ENCODE peak calls at places on chromosomes 5 and 9, in seven cellular contexts. One of them, this sample, is unnamed.

GRCh38 chr5:38755171-38755570 is 90.6 kb upstream of the OSMR start:
- DNase-seq in IMR-90: peak
- DNase-seq in H7: no peak
- DNase-seq in cardiac muscle cell: no peak
- DNase-seq in lung: no peak
- DNase-seq in tibial artery: no peak
- DNase-seq in lower leg skin: no peak
- DNase-seq in this sample: peak

GRCh38 chr9:135671591-135672041 is 8.5 kb downstream of the LCN9 start:
- DNase-seq in IMR-90: no peak
- DNase-seq in H7: peak
- DNase-seq in cardiac muscle cell: peak
- DNase-seq in lung: no peak
- DNase-seq in tibial artery: no peak
- DNase-seq in lower leg skin: no peak
- DNase-seq in this sample: no peak

GRCh38 chr5:133244242-133244641 is 192.4 kb downstream of the HSPA4 start:
- DNase-seq in IMR-90: peak
- DNase-seq in H7: no peak
- DNase-seq in cardiac muscle cell: no peak
- DNase-seq in lung: no peak
- DNase-seq in tibial artery: no peak
- DNase-seq in lower leg skin: no peak
- DNase-seq in this sample: peak

GRCh38 chr5:57577432-57578175 is 95.0 kb upstream of the ACTBL2 start:
- DNase-seq in IMR-90: no peak
- DNase-seq in H7: no peak
- DNase-seq in cardiac muscle cell: no peak
- DNase-seq in lung: no peak
- DNase-seq in tibial artery: no peak
- DNase-seq in lower leg skin: no peak
- DNase-seq in this sample: no peak

GRCh38 chr9:130986311-130986940 is 22.5 kb upstream of the LAMC3 start:
- DNase-seq in IMR-90: no peak
- DNase-seq in H7: peak
- DNase-seq in cardiac muscle cell: no peak
- DNase-seq in lung: no peak
- DNase-seq in tibial artery: no peak
- DNase-seq in lower leg skin: no peak
- DNase-seq in this sample: no peak

GRCh38 chr5:82975812-82976211 is 101.4 kb downstream of the TMEM167A start:
- DNase-seq in IMR-90: no peak
- DNase-seq in H7: no peak
- DNase-seq in cardiac muscle cell: no peak
- DNase-seq in lung: no peak
- DNase-seq in tibial artery: no peak
- DNase-seq in lower leg skin: no peak
- DNase-seq in this sample: peak

GRCh38 chr9:134440636-134441226 is 114.5 kb downstream of the RXRA start:
- DNase-seq in IMR-90: no peak
- DNase-seq in H7: no peak
- DNase-seq in cardiac muscle cell: no peak
- DNase-seq in lung: no peak
- DNase-seq in tibial artery: no peak
- DNase-seq in lower leg skin: no peak
- DNase-seq in this sample: no peak

GRCh38 chr9:13410566-13411031 is 131.1 kb upstream of the MPDZ start:
- DNase-seq in IMR-90: no peak
- DNase-seq in H7: no peak
- DNase-seq in cardiac muscle cell: no peak
- DNase-seq in lung: no peak
- DNase-seq in tibial artery: no peak
- DNase-seq in lower leg skin: no peak
- DNase-seq in this sample: no peak

GRCh38 chr5:151469992-151470391 is 22.6 kb downstream of the SLC36A1 start:
- DNase-seq in IMR-90: no peak
- DNase-seq in H7: no peak
- DNase-seq in cardiac muscle cell: no peak
- DNase-seq in lung: no peak
- DNase-seq in tibial artery: no peak
- DNase-seq in lower leg skin: no peak
- DNase-seq in this sample: no peak

GRCh38 chr5:25544652-25545249 is 900.0 kb upstream of the CDH10 start:
- DNase-seq in IMR-90: no peak
- DNase-seq in H7: peak
- DNase-seq in cardiac muscle cell: peak
- DNase-seq in lung: peak
- DNase-seq in tibial artery: no peak
- DNase-seq in lower leg skin: no peak
- DNase-seq in this sample: peak

GRCh38 chr5:66454186-66455078 is 141.8 kb upstream of the MAST4 start:
- DNase-seq in IMR-90: no peak
- DNase-seq in H7: no peak
- DNase-seq in cardiac muscle cell: no peak
- DNase-seq in lung: no peak
- DNase-seq in tibial artery: no peak
- DNase-seq in lower leg skin: no peak
- DNase-seq in this sample: peak
- H3K4me3 ChIP-seq in IMR-90: no peak
- H3K4me3 ChIP-seq in H7: no peak
- H3K4me3 ChIP-seq in cardiac muscle cell: no peak
- H3K4me3 ChIP-seq in lung: no peak
- H3K4me3 ChIP-seq in tibial artery: peak
- H3K4me3 ChIP-seq in lower leg skin: no peak
- H3K4me3 ChIP-seq in this sample: no peak

GRCh38 chr9:31253800-31254762 is 1130.4 kb upstream of the ACO1 start:
- DNase-seq in IMR-90: no peak
- DNase-seq in H7: no peak
- DNase-seq in cardiac muscle cell: no peak
- DNase-seq in lung: no peak
- DNase-seq in tibial artery: no peak
- DNase-seq in lower leg skin: no peak
- DNase-seq in this sample: no peak

GRCh38 chr9:31248156-31248555 is 1136.3 kb upstream of the ACO1 start:
- DNase-seq in IMR-90: no peak
- DNase-seq in H7: no peak
- DNase-seq in cardiac muscle cell: no peak
- DNase-seq in lung: no peak
- DNase-seq in tibial artery: no peak
- DNase-seq in lower leg skin: no peak
- DNase-seq in this sample: no peak

GRCh38 chr9:31251386-31251785 is 1133.1 kb upstream of the ACO1 start:
- DNase-seq in IMR-90: no peak
- DNase-seq in H7: no peak
- DNase-seq in cardiac muscle cell: no peak
- DNase-seq in lung: no peak
- DNase-seq in tibial artery: no peak
- DNase-seq in lower leg skin: no peak
- DNase-seq in this sample: no peak
- H3K4me3 ChIP-seq in IMR-90: no peak
- H3K4me3 ChIP-seq in H7: no peak
- H3K4me3 ChIP-seq in cardiac muscle cell: no peak
- H3K4me3 ChIP-seq in lung: no peak
- H3K4me3 ChIP-seq in tibial artery: no peak
- H3K4me3 ChIP-seq in lower leg skin: no peak
- H3K4me3 ChIP-seq in this sample: no peak

DNA sequence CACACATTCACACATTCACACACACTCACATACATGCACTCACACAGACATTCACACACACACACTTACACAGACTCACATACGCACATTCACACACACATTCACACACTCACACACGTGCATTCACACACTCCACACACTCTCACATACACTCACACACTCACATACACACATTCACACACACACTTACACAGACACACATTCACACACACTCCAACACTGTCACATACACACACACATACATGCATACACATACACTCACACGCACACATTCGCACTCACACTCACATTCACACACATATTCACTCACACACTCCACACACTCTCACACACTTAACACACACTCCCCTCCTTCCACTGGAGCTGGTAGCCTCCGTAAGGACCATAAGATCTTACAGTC is 26.2 kb downstream of the CAMK2A start:
- DNase-seq in IMR-90: no peak
- DNase-seq in H7: no peak
- DNase-seq in cardiac muscle cell: no peak
- DNase-seq in lung: no peak
- DNase-seq in tibial artery: no peak
- DNase-seq in lower leg skin: no peak
- DNase-seq in this sample: no peak
- H3K4me3 ChIP-seq in IMR-90: no peak
- H3K4me3 ChIP-seq in H7: no peak
- H3K4me3 ChIP-seq in cardiac muscle cell: peak
- H3K4me3 ChIP-seq in lung: no peak
- H3K4me3 ChIP-seq in tibial artery: no peak
- H3K4me3 ChIP-seq in lower leg skin: no peak
- H3K4me3 ChIP-seq in this sample: no peak

DNA sequence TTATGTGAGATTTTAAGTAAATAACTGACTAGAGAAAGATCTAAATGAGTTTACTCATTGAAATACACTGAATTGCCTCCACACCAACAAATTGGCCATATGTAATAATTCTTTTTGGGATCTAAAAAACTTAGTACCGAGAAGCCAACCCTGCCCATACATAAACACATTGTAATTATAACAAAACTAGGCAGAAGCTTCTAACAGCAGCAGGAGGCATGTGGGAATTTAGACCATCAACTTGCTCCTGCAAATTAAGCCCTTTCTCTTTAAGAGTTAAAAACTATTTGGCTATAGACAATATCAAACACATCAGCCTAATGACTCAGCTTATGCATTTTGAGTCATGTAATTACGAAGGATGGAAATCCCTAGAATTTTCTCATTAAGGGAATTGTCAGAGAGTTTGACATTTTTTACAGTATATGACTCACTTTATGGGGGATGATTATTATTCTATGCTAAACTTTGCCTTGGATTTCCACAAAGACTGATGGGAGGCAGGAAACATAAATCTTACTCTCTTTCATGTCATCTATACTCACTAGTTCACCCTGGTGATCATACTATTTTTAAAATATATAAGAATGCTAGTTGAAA is 1.0 kb downstream of the IL7R start:
- DNase-seq in IMR-90: peak
- DNase-seq in H7: no peak
- DNase-seq in cardiac muscle cell: no peak
- DNase-seq in lung: no peak
- DNase-seq in tibial artery: no peak
- DNase-seq in lower leg skin: no peak
- DNase-seq in this sample: peak
- H3K4me3 ChIP-seq in IMR-90: peak
- H3K4me3 ChIP-seq in H7: no peak
- H3K4me3 ChIP-seq in cardiac muscle cell: no peak
- H3K4me3 ChIP-seq in lung: no peak
- H3K4me3 ChIP-seq in tibial artery: no peak
- H3K4me3 ChIP-seq in lower leg skin: no peak
- H3K4me3 ChIP-seq in this sample: no peak

GRCh38 chr5:148805323-148806290 is 20.8 kb upstream of the ADRB2 start:
- DNase-seq in IMR-90: peak
- DNase-seq in H7: no peak
- DNase-seq in cardiac muscle cell: peak
- DNase-seq in lung: no peak
- DNase-seq in tibial artery: no peak
- DNase-seq in lower leg skin: no peak
- DNase-seq in this sample: no peak
- H3K4me3 ChIP-seq in IMR-90: no peak
- H3K4me3 ChIP-seq in H7: no peak
- H3K4me3 ChIP-seq in cardiac muscle cell: no peak
- H3K4me3 ChIP-seq in lung: no peak
- H3K4me3 ChIP-seq in tibial artery: no peak
- H3K4me3 ChIP-seq in lower leg skin: no peak
- H3K4me3 ChIP-seq in this sample: no peak

GRCh38 chr5:139271201-139272027 is 22.1 kb upstream of the MATR3 start:
- DNase-seq in IMR-90: peak
- DNase-seq in H7: no peak
- DNase-seq in cardiac muscle cell: no peak
- DNase-seq in lung: no peak
- DNase-seq in tibial artery: no peak
- DNase-seq in lower leg skin: no peak
- DNase-seq in this sample: peak

GRCh38 chr5:139275536-139276297 is 17.8 kb upstream of the MATR3 start:
- DNase-seq in IMR-90: no peak
- DNase-seq in H7: no peak
- DNase-seq in cardiac muscle cell: no peak
- DNase-seq in lung: no peak
- DNase-seq in tibial artery: no peak
- DNase-seq in lower leg skin: no peak
- DNase-seq in this sample: peak

GRCh38 chr5:139273572-139274264 is 19.8 kb upstream of the MATR3 start:
- DNase-seq in IMR-90: peak
- DNase-seq in H7: peak
- DNase-seq in cardiac muscle cell: peak
- DNase-seq in lung: peak
- DNase-seq in tibial artery: peak
- DNase-seq in lower leg skin: peak
- DNase-seq in this sample: peak

GRCh38 chr5:139273322-139273571 is 20.3 kb upstream of the MATR3 start:
- DNase-seq in IMR-90: no peak
- DNase-seq in H7: peak
- DNase-seq in cardiac muscle cell: peak
- DNase-seq in lung: no peak
- DNase-seq in tibial artery: no peak
- DNase-seq in lower leg skin: no peak
- DNase-seq in this sample: no peak

GRCh38 chr5:139272471-139273321 is 20.8 kb upstream of the MATR3 start:
- DNase-seq in IMR-90: peak
- DNase-seq in H7: peak
- DNase-seq in cardiac muscle cell: no peak
- DNase-seq in lung: no peak
- DNase-seq in tibial artery: no peak
- DNase-seq in lower leg skin: no peak
- DNase-seq in this sample: peak
- H3K4me3 ChIP-seq in IMR-90: no peak
- H3K4me3 ChIP-seq in H7: no peak
- H3K4me3 ChIP-seq in cardiac muscle cell: no peak
- H3K4me3 ChIP-seq in lung: no peak
- H3K4me3 ChIP-seq in tibial artery: peak
- H3K4me3 ChIP-seq in lower leg skin: no peak
- H3K4me3 ChIP-seq in this sample: no peak

DNA sequence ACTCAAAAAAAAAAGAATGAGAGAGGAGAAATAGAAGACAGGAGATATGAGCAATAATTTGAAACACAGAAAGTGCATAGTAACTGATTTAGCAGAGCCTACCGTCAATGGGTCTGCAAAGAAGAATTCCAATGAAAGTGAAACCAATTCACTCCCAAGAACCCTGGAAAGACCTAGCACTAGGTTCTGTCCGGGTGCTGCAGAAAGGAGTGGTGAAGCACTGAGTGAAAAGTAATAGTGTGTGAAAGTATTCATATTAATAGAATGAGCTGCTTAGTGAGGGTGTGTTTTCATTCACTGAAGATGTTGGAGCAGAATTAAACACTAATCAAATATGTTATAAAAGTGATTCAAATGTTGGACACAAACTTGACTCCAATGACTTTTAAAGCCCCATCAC is 51.3 kb upstream of the SLC30A5 start:
- DNase-seq in IMR-90: no peak
- DNase-seq in H7: no peak
- DNase-seq in cardiac muscle cell: no peak
- DNase-seq in lung: no peak
- DNase-seq in tibial artery: no peak
- DNase-seq in lower leg skin: no peak
- DNase-seq in this sample: no peak
- H3K4me3 ChIP-seq in IMR-90: no peak
- H3K4me3 ChIP-seq in H7: no peak
- H3K4me3 ChIP-seq in cardiac muscle cell: no peak
- H3K4me3 ChIP-seq in lung: no peak
- H3K4me3 ChIP-seq in tibial artery: no peak
- H3K4me3 ChIP-seq in lower leg skin: no peak
- H3K4me3 ChIP-seq in this sample: no peak

GRCh38 chr5:158431369-158432029 is 572.6 kb upstream of the CLINT1 start:
- DNase-seq in IMR-90: no peak
- DNase-seq in H7: no peak
- DNase-seq in cardiac muscle cell: no peak
- DNase-seq in lung: no peak
- DNase-seq in tibial artery: no peak
- DNase-seq in lower leg skin: peak
- DNase-seq in this sample: no peak
- H3K4me3 ChIP-seq in IMR-90: no peak
- H3K4me3 ChIP-seq in H7: no peak
- H3K4me3 ChIP-seq in cardiac muscle cell: no peak
- H3K4me3 ChIP-seq in lung: no peak
- H3K4me3 ChIP-seq in tibial artery: no peak
- H3K4me3 ChIP-seq in lower leg skin: no peak
- H3K4me3 ChIP-seq in this sample: no peak

This sample was measured in epithelial cell of esophagus.